ENCODE peak calls at places on chromosomes 7 and 10, in eight cellular contexts. C, H, L, Y, Z, Q, X and V are unnamed samples.

GRCh38 chr7:144001543-144001942 is 1.4 kb downstream of the OR6B1 start:
- DNase-seq in H (no peak), Y (no peak), C (no peak), L (no peak), Z (no peak), X (no peak), Q (no peak), V (no peak)

GRCh38 chr7:90999989-91000979 is 263.9 kb upstream of the FZD1 start:
- DNase-seq in C (no peak), Z (peak), Q (no peak), Y (peak), X (no peak), L (no peak), H (no peak), V (no peak)

GRCh38 chr7:41297167-41297566 is 405.7 kb downstream of the INHBA start:
- DNase-seq in L (no peak), H (no peak), X (no peak), Q (no peak), Z (no peak), C (no peak), Y (no peak), V (no peak)

GRCh38 chr10:12777840-12778585 is 223.5 kb downstream of the CCDC3 start:
- DNase-seq in X (no peak), H (no peak), Z (no peak), Y (no peak), C (no peak), L (no peak), Q (no peak), V (no peak)

GRCh38 chr10:35126530-35127288 is at the start of gene CREM:
- DNase-seq in L (peak), Y (peak), Q (peak), Z (peak), X (peak), C (peak), H (peak), V (peak)

GRCh38 chr10:86958831-86959736 is 685 bp downstream of the SNCG start:
- DNase-seq in Z (no peak), L (peak), X (no peak), Y (peak), Q (no peak), C (peak), H (peak), V (no peak)

GRCh38 chr7:65981965-65982792 is at the start of gene GUSB:
- DNase-seq in H (peak), Q (peak), Z (peak), Y (peak), C (peak), X (peak), L (peak), V (peak)

GRCh38 chr10:78937800-78938694 is 130.7 kb upstream of the ZMIZ1 start:
- DNase-seq in Q (no peak), H (peak), Z (no peak), Y (no peak), C (no peak), X (no peak), L (no peak), V (no peak)

GRCh38 chr7:149497467-149498261 is at the start of gene ZNF746:
- DNase-seq in C (peak), X (peak), Z (peak), Q (peak), L (peak), Y (peak), H (peak), V (peak)

GRCh38 chr10:3408603-3409365 is 236.2 kb upstream of the PITRM1 start:
- DNase-seq in Q (no peak), X (no peak), Z (no peak), C (no peak), H (peak), Y (no peak), L (no peak), V (no peak)

GRCh38 chr10:17407040-17407439 is 47.4 kb downstream of the ST8SIA6 start:
- DNase-seq in C (no peak), H (no peak), L (no peak), X (no peak), Q (no peak), Y (no peak), Z (no peak), V (no peak)

GRCh38 chr10:17410907-17411306 is 43.5 kb downstream of the ST8SIA6 start:
- DNase-seq in Z (no peak), L (no peak), X (no peak), C (no peak), H (no peak), Y (no peak), Q (no peak), V (no peak)

GRCh38 chr10:17412323-17412722 is 42.1 kb downstream of the ST8SIA6 start:
- DNase-seq in Y (no peak), C (no peak), Z (no peak), H (peak), L (no peak), Q (no peak), X (no peak), V (no peak)

GRCh38 chr10:17406036-17406834 is 48.2 kb downstream of the ST8SIA6 start:
- DNase-seq in L (peak), H (no peak), Y (no peak), C (no peak), Q (no peak), Z (no peak), X (no peak), V (no peak)

DNA sequence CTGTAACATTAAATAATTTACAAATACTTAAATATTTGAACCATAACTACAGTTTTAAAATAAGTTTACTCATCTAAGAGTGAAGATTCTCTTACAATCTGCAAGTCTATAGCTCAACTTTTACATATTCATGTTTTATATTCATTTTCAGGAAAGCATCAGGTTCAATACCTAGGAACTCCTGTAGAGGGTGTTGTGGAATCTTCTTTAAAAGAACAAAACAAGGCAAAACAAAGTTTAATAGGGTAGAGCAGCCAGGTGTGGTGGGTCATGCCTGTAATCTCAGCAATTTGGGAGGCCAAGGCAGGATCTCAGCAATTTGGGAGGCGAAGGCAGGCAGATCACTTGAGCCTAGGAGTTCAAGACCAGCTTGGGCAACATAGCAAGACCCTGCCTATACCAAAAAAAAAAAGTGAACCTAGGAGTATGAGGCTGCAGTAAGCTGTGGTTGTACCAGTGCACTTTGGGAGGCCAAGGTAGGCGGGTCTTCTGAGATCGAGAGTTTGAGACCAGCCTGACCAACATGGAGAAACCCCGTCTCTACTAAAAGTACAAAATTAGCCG is 45.1 kb downstream of the ST8SIA6 start:
- DNase-seq in Q (peak), H (no peak), Y (peak), Z (peak), X (no peak), L (no peak), C (peak), V (no peak)
- TF ChIP-seq CTCF in Q (no peak), H (no peak), Y (peak), Z (peak), X (peak), L (peak), C (peak), V (peak)

GRCh38 chr7:52163311-52163710 is 846.7 kb upstream of the COBL start:
- DNase-seq in X (no peak), Q (no peak), Z (no peak), C (no peak), L (no peak), Y (no peak), H (no peak), V (no peak)

GRCh38 chr7:52168085-52168484 is 851.5 kb upstream of the COBL start:
- DNase-seq in H (no peak), X (no peak), C (no peak), Y (no peak), Z (no peak), L (no peak), Q (no peak), V (no peak)
- TF ChIP-seq CTCF in H (no peak), X (no peak), C (no peak), Y (no peak), Z (no peak), L (peak), Q (no peak), V (no peak)

DNA sequence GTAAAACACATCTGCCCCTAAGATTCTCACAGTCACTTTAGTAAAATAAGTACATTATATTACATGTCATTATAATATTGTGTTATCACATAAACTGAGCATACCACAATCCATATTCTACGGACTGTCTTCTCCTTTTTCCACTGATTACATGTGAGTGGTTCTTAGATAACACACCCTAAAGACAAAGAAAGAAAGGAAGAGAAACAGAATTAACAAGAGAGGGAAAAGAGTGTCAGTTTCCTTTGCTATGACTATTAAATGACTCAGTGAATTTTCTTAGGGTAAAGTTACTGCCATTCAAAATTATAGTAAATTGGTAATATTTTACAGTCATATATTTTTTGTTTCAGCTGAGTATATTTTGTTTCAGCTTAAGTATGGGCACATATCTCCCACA is 268.3 kb downstream of the TWIST1 start:
- DNase-seq in Q (no peak), Z (no peak), H (no peak), C (no peak), X (no peak), L (no peak), Y (no peak), V (no peak)
- TF ChIP-seq CTCF in Q (no peak), Z (no peak), H (no peak), C (no peak), X (no peak), L (no peak), Y (no peak), V (no peak)

GRCh38 chr10:11535376-11535959 is 76.0 kb downstream of the USP6NL start:
- DNase-seq in Y (no peak), H (no peak), C (no peak), L (no peak), Z (no peak), X (no peak), Q (peak), V (peak)
- TF ChIP-seq CTCF in Y (no peak), H (no peak), C (no peak), L (no peak), Z (no peak), X (no peak), Q (no peak), V (no peak)

GRCh38 chr10:128481152-128481551 is 354.9 kb upstream of the MKI67 start:
- DNase-seq in Y (no peak), Q (no peak), X (no peak), H (no peak), C (no peak), Z (no peak), L (no peak), V (no peak)
- TF ChIP-seq CTCF in Y (no peak), Q (no peak), X (no peak), H (no peak), C (no peak), Z (no peak), L (no peak), V (no peak)

GRCh38 chr7:29853775-29854174 is 47.5 kb downstream of the WIPF3 start:
- DNase-seq in X (no peak), Q (no peak), Z (no peak), L (no peak), C (no peak), Y (no peak), H (no peak), V (no peak)

GRCh38 chr7:29853072-29853471 is 46.8 kb downstream of the WIPF3 start:
- DNase-seq in C (no peak), Y (no peak), H (no peak), X (no peak), Z (no peak), L (no peak), Q (no peak), V (no peak)

GRCh38 chr7:29851487-29851886 is 45.2 kb downstream of the WIPF3 start:
- DNase-seq in H (no peak), L (no peak), Q (no peak), Z (no peak), X (no peak), C (no peak), Y (no peak), V (no peak)

GRCh38 chr7:29852457-29852856 is 46.1 kb downstream of the WIPF3 start:
- DNase-seq in Q (no peak), L (no peak), C (no peak), Z (no peak), Y (no peak), X (no peak), H (no peak), V (no peak)

GRCh38 chr7:29854257-29854938 is 48.1 kb downstream of the WIPF3 start:
- DNase-seq in Q (no peak), Z (no peak), X (no peak), H (peak), L (peak), Y (peak), C (peak), V (no peak)
- TF ChIP-seq CTCF in Q (no peak), Z (no peak), X (no peak), H (peak), L (peak), Y (no peak), C (peak), V (no peak)